ENCODE peak calls at places on chromosomes 1 and 21, in four cellular contexts. E, X, P and M are unnamed samples.

GRCh38 chr1:61973100-61973837 is 221.4 kb upstream of the L1TD1 start:
- DNase-seq in P (no peak), E (no peak), X (no peak), M (no peak)

GRCh38 chr1:77280962-77281361 is 857 bp upstream of the AK5 start:
- DNase-seq in X (no peak), P (no peak), E (no peak), M (no peak)

GRCh38 chr1:161737625-161738024 is 12.0 kb upstream of the DUSP12 start:
- DNase-seq in P (peak), E (no peak), X (no peak), M (no peak)

GRCh38 chr1:187433598-187433997 is 604.8 kb downstream of the PLA2G4A start:
- DNase-seq in E (no peak), P (no peak), X (no peak), M (no peak)

GRCh38 chr1:2602866-2603520 is 16.4 kb downstream of the PRXL2B start:
- DNase-seq in P (peak), E (no peak), X (no peak), M (no peak)

GRCh38 chr1:211876849-211877248 is 46.3 kb upstream of the LPGAT1 start:
- DNase-seq in X (no peak), P (no peak), E (no peak), M (no peak)

GRCh38 chr1:21673277-21673780 is 4.2 kb upstream of the RAP1GAP start:
- DNase-seq in X (no peak), E (peak), P (no peak), M (no peak)

GRCh38 chr1:154741327-154741726 is 128.8 kb downstream of the KCNN3 start:
- DNase-seq in P (no peak), X (no peak), E (peak), M (no peak)

GRCh38 chr1:232130815-232131474 is 499.0 kb downstream of the SIPA1L2 start:
- DNase-seq in E (no peak), P (no peak), X (no peak), M (no peak)

GRCh38 chr21:29078884-29079765 is 5.7 kb upstream of the CCT8 start:
- DNase-seq in E (no peak), P (no peak), X (no peak), M (no peak)

GRCh38 chr1:110875216-110875731 is 2.3 kb downstream of the CD53 start:
- DNase-seq in E (no peak), X (no peak), P (no peak), M (peak)

GRCh38 chr21:41913230-41913629 is 34.1 kb upstream of the PRDM15 start:
- DNase-seq in X (no peak), P (no peak), E (no peak), M (no peak)

GRCh38 chr1:102191723-102192122 is 195.0 kb upstream of the OLFM3 start:
- DNase-seq in E (peak), P (peak), X (no peak), M (no peak)